ENCODE peak calls at places on chromosomes 1 and 21, in six cellular contexts. D is T47D; F is amniotic epithelial cell; K is stimulated activated CD4-positive, alpha-beta T cell treated with anti-CD3 and anti-CD28 coated beads, TNF-alpha, amount 100 ng/mL, for 48 hours; N is right cardiac atrium; T is NCI-H2081. R is an unnamed sample.

GRCh38 chr1:44029911-44030605 is 1.2 kb downstream of the SLC6A9 start:
- DNase-seq in D (peak), F (peak), K (peak), N (peak), T (peak), R (peak)

GRCh38 chr1:27551170-27551952 is 52.6 kb downstream of the AHDC1 start:
- DNase-seq in D (no peak), F (no peak), K (no peak), N (peak), T (no peak), R (peak)

GRCh38 chr1:64282353-64282752 is 78.9 kb downstream of the UBE2U start:
- DNase-seq in D (peak), F (no peak), K (no peak), N (no peak), T (peak), R (peak)

GRCh38 chr1:240031414-240031813 is 60.3 kb upstream of the FMN2 start:
- DNase-seq in D (no peak), F (peak), K (no peak), N (no peak), T (no peak), R (no peak)

GRCh38 chr1:35555601-35556477 is 1.4 kb downstream of the KIAA0319L start:
- DNase-seq in D (no peak), F (peak), K (no peak), N (no peak), T (peak), R (no peak)

GRCh38 chr1:7681401-7681800 is 89.7 kb upstream of the VAMP3 start:
- DNase-seq in D (no peak), F (no peak), K (no peak), N (no peak), T (no peak), R (no peak)

GRCh38 chr1:220579317-220579716 is 51.4 kb downstream of the MARK1 start:
- DNase-seq in D (no peak), F (no peak), K (no peak), N (no peak), T (no peak), R (no peak)

GRCh38 chr1:196115641-196116040 is 492.6 kb downstream of the KCNT2 start:
- DNase-seq in D (no peak), F (peak), K (no peak), N (peak), T (no peak), R (peak)

GRCh38 chr1:178540646-178541045 is 27.7 kb downstream of the TEX35 start:
- DNase-seq in D (no peak), F (peak), K (no peak), N (no peak), T (no peak), R (no peak)

GRCh38 chr1:247406014-247406656 is 9.8 kb upstream of the NLRP3 start:
- DNase-seq in D (no peak), F (no peak), K (no peak), N (no peak), T (no peak), R (no peak)

GRCh38 chr1:86105533-86105866 is 51.1 kb downstream of the COL24A1 start:
- DNase-seq in D (no peak), F (no peak), K (no peak), N (no peak), T (no peak), R (no peak)

GRCh38 chr1:114691061-114691460 is 4.3 kb downstream of the AMPD1 start:
- DNase-seq in D (no peak), F (peak), K (no peak), N (no peak), T (no peak), R (no peak)

GRCh38 chr1:54463259-54464030 is 57.3 kb upstream of the SSBP3 start:
- DNase-seq in D (no peak), F (no peak), K (no peak), N (no peak), T (no peak), R (no peak)

GRCh38 chr1:56484695-56485094 is 94.7 kb downstream of the PLPP3 start:
- DNase-seq in D (no peak), F (peak), K (no peak), N (no peak), T (no peak), R (no peak)

GRCh38 chr1:26290061-26290415 is 10.2 kb downstream of the SH3BGRL3 start:
- DNase-seq in D (no peak), F (no peak), K (no peak), N (no peak), T (no peak), R (no peak)

GRCh38 chr21:29181799-29182470 is 51.5 kb downstream of the MAP3K7CL start:
- DNase-seq in D (no peak), F (peak), K (no peak), N (peak), T (no peak), R (no peak)

GRCh38 chr1:188070848-188071247 is 1242.1 kb downstream of the PLA2G4A start:
- DNase-seq in D (peak), F (peak), K (no peak), N (no peak), T (no peak), R (no peak)

GRCh38 chr1:29122662-29122986 is 1.1 kb downstream of the TMEM200B start:
- DNase-seq in D (peak), F (peak), K (no peak), N (peak), T (no peak), R (peak)

GRCh38 chr1:243667591-243667990 is 182.5 kb downstream of the AKT3 start:
- DNase-seq in D (no peak), F (no peak), K (no peak), N (no peak), T (no peak), R (no peak)

GRCh38 chr1:7127322-7128050 is 342.2 kb downstream of the CAMTA1 start:
- DNase-seq in D (no peak), F (no peak), K (no peak), N (no peak), T (no peak), R (no peak)

GRCh38 chr21:28791595-28792282 is 200.9 kb downstream of the LTN1 start:
- DNase-seq in D (no peak), F (no peak), K (no peak), N (no peak), T (no peak), R (no peak)

GRCh38 chr1:64515427-64515826 is 45.5 kb downstream of the CACHD1 start:
- DNase-seq in D (no peak), F (peak), K (no peak), N (peak), T (no peak), R (peak)

GRCh38 chr1:213669964-213670691 is 317.6 kb upstream of the PROX1 start:
- DNase-seq in D (no peak), F (no peak), K (no peak), N (no peak), T (peak), R (no peak)

GRCh38 chr1:40076895-40077312 is 20.1 kb downstream of the PPT1 start:
- DNase-seq in D (no peak), F (peak), K (no peak), N (no peak), T (no peak), R (no peak)

GRCh38 chr1:113048064-113048463 is 24.9 kb upstream of the LRIG2 start:
- DNase-seq in D (no peak), F (no peak), K (no peak), N (no peak), T (no peak), R (no peak)

GRCh38 chr1:30919025-30919881 is 10.7 kb upstream of the SDC3 start:
- DNase-seq in D (peak), F (peak), K (no peak), N (no peak), T (no peak), R (no peak)

GRCh38 chr1:37085393-37085792 is 51.1 kb upstream of the GRIK3 start:
- DNase-seq in D (no peak), F (no peak), K (no peak), N (no peak), T (no peak), R (no peak)

GRCh38 chr21:42469272-42469671 is 26.8 kb downstream of the RSPH1 start:
- DNase-seq in D (no peak), F (no peak), K (no peak), N (no peak), T (no peak), R (no peak)

GRCh38 chr1:40383095-40383487 is 9.6 kb downstream of the SMAP2 start:
- DNase-seq in D (peak), F (no peak), K (no peak), N (no peak), T (no peak), R (no peak)

GRCh38 chr1:119186471-119186870 is 46.0 kb upstream of the WARS2 start:
- DNase-seq in D (no peak), F (peak), K (no peak), N (no peak), T (no peak), R (no peak)

GRCh38 chr1:226405411-226405988 is 2.4 kb downstream of the PARP1 start:
- DNase-seq in D (no peak), F (no peak), K (no peak), N (no peak), T (no peak), R (no peak)

GRCh38 chr1:37478890-37479254 is 4.5 kb downstream of the ZC3H12A start:
- DNase-seq in D (no peak), F (peak), K (no peak), N (no peak), T (no peak), R (no peak)

GRCh38 chr21:44931501-44932365 is 8.1 kb upstream of the SLX9 start:
- DNase-seq in D (no peak), F (no peak), K (no peak), N (no peak), T (no peak), R (no peak)

GRCh38 chr1:55679971-55680370 is 464.8 kb upstream of the USP24 start:
- DNase-seq in D (no peak), F (no peak), K (no peak), N (no peak), T (no peak), R (no peak)

GRCh38 chr21:42466700-42467612 is 29.1 kb downstream of the RSPH1 start:
- DNase-seq in D (peak), F (peak), K (no peak), N (no peak), T (no peak), R (no peak)

GRCh38 chr1:76595024-76595423 is 272.3 kb upstream of the ST6GALNAC5 start:
- DNase-seq in D (peak), F (peak), K (no peak), N (no peak), T (no peak), R (no peak)

GRCh38 chr21:25700741-25701140 is 34.0 kb downstream of the ATP5PF start:
- DNase-seq in D (peak), F (no peak), K (no peak), N (no peak), T (no peak), R (no peak)

GRCh38 chr1:228721407-228721806 is 13.9 kb upstream of the RHOU start:
- DNase-seq in D (peak), F (no peak), K (no peak), N (no peak), T (no peak), R (no peak)

GRCh38 chr21:15706686-15707085 is 23.1 kb upstream of the USP25 start:
- DNase-seq in D (peak), F (peak), K (no peak), N (peak), T (no peak), R (no peak)

R was measured in Right ventricle myocardium superior.